ENCODE peak calls at places on chromosomes 16 and 17, in ten cellular contexts. Z, A, X, W, V, M, G, Y, U and Q are unnamed samples.

GRCh38 chr17:602436-602835 is 112.2 kb downstream of the VPS53 start:
- DNase-seq in Z (no peak), A (no peak), X (peak; percentile 35), W (peak; percentile 70), V (no peak), M (no peak), G (no peak), Y (no peak), U (no peak), Q (no peak)

GRCh38 chr16:4090476-4090875 is 25.8 kb downstream of the ADCY9 start:
- DNase-seq in Z (peak; percentile 65), A (no peak), X (no peak), W (no peak), V (no peak), M (no peak), G (no peak), Y (no peak), U (no peak), Q (no peak)

GRCh38 chr17:263773-264172 is 82.3 kb upstream of the DOC2B start:
- DNase-seq in Z (no peak), A (no peak), X (no peak), W (no peak), V (no peak), M (no peak), G (no peak), Y (no peak), U (no peak), Q (no peak)

GRCh38 chr16:721765-722481 is 977 bp downstream of the ANTKMT start:
- DNase-seq in Z (peak; percentile 24), A (no peak), X (no peak), W (no peak), V (no peak), M (no peak), G (no peak), Y (no peak), U (no peak), Q (no peak)

GRCh38 chr17:30812218-30813177 is 12.0 kb downstream of the CRLF3 start:
- DNase-seq in Z (no peak), A (peak; percentile 56), X (no peak), W (no peak), V (no peak), M (no peak), G (no peak), Y (no peak), U (no peak), Q (no peak)

GRCh38 chr17:44677136-44677535 is 12.4 kb downstream of the CCDC43 start:
- DNase-seq in Z (no peak), A (peak; percentile 46), X (no peak), W (no peak), V (peak; percentile 59), M (no peak), G (no peak), Y (no peak), U (no peak), Q (no peak)

GRCh38 chr17:31787857-31788570 is 71.0 kb downstream of the COPRS start:
- DNase-seq in Z (no peak), A (peak; percentile 92), X (no peak), W (no peak), V (peak; percentile 79), M (peak; percentile 43), G (no peak), Y (no peak), U (no peak), Q (no peak)

GRCh38 chr16:19245326-19245925 is 40.1 kb upstream of the CLEC19A start:
- DNase-seq in Z (no peak), A (no peak), X (no peak), W (no peak), V (no peak), M (peak; percentile 29), G (no peak), Y (no peak), U (no peak), Q (no peak)

GRCh38 chr16:78624349-78624748 is 524.9 kb downstream of the WWOX start:
- DNase-seq in Z (no peak), A (no peak), X (no peak), W (no peak), V (no peak), M (no peak), G (no peak), Y (no peak), U (no peak), Q (no peak)

GRCh38 chr16:3880623-3881498 is at the start of gene CREBBP:
- DNase-seq in Z (peak; percentile 89), A (peak; percentile 81), X (peak; percentile 54), W (peak; percentile 94), V (peak; percentile 71), M (peak; percentile 81), G (peak; percentile 85), Y (peak; percentile 78), U (peak; percentile 82), Q (peak; percentile 89)

GRCh38 chr17:1252203-1252608 is 18.0 kb upstream of the BHLHA9 start:
- DNase-seq in Z (peak; percentile 43), A (no peak), X (peak; percentile 87), W (no peak), V (no peak), M (no peak), G (no peak), Y (no peak), U (no peak), Q (no peak)

GRCh38 chr17:57521606-57522435 is 223.3 kb downstream of the CCDC182 start:
- DNase-seq in Z (no peak), A (no peak), X (no peak), W (no peak), V (no peak), M (no peak), G (no peak), Y (no peak), U (no peak), Q (no peak)

GRCh38 chr16:424033-424622 is 1.3 kb upstream of the RAB11FIP3 start:
- DNase-seq in Z (no peak), A (peak; percentile 99), X (peak; percentile 16), W (peak; percentile 63), V (peak; percentile 89), M (peak; percentile 47), G (no peak), Y (no peak), U (no peak), Q (no peak)

GRCh38 chr16:10941127-10941933 is 938 bp downstream of the DEXI start:
- DNase-seq in Z (no peak), A (peak; percentile 38), X (no peak), W (no peak), V (no peak), M (peak; percentile 21), G (no peak), Y (no peak), U (no peak), Q (no peak)

GRCh38 chr16:85090166-85090565 is 22.1 kb downstream of the CIBAR2 start:
- DNase-seq in Z (no peak), A (no peak), X (no peak), W (no peak), V (no peak), M (no peak), G (no peak), Y (no peak), U (no peak), Q (no peak)

GRCh38 chr17:69951058-69951457 is 124.0 kb upstream of the KCNJ16 start:
- DNase-seq in Z (no peak), A (no peak), X (no peak), W (no peak), V (no peak), M (no peak), G (no peak), Y (no peak), U (no peak), Q (no peak)

GRCh38 chr17:39863918-39864746 is at the start of gene IKZF3:
- DNase-seq in Z (peak; percentile 62), A (peak; percentile 30), X (no peak), W (peak; percentile 90), V (peak; percentile 14), M (peak; percentile 78), G (peak; percentile 75), Y (peak; percentile 65), U (peak; percentile 82), Q (peak; percentile 84)

GRCh38 chr17:81429813-81430510 is 34.7 kb downstream of the BAHCC1 start:
- DNase-seq in Z (peak; percentile 60), A (no peak), X (peak; percentile 67), W (no peak), V (no peak), M (no peak), G (no peak), Y (no peak), U (no peak), Q (no peak)

GRCh38 chr16:2786061-2786825 is 1.1 kb downstream of the PRSS33 start:
- DNase-seq in Z (no peak), A (no peak), X (no peak), W (peak; percentile 47), V (no peak), M (no peak), G (no peak), Y (no peak), U (no peak), Q (no peak)

GRCh38 chr17:82615084-82616020 is 32.9 kb downstream of the WDR45B start:
- DNase-seq in Z (no peak), A (no peak), X (no peak), W (no peak), V (no peak), M (no peak), G (no peak), Y (no peak), U (no peak), Q (no peak)

GRCh38 chr17:67016039-67016762 is 28.2 kb upstream of the CACNG1 start:
- DNase-seq in Z (no peak), A (no peak), X (no peak), W (no peak), V (no peak), M (no peak), G (no peak), Y (no peak), U (no peak), Q (no peak)

GRCh38 chr17:44543905-44544523 is 13.3 kb upstream of the FZD2 start:
- DNase-seq in Z (no peak), A (no peak), X (no peak), W (peak; percentile 41), V (no peak), M (no peak), G (no peak), Y (no peak), U (no peak), Q (no peak)

GRCh38 chr17:34607917-34608316 is 28.5 kb downstream of the TMEM132E start:
- DNase-seq in Z (no peak), A (no peak), X (no peak), W (no peak), V (no peak), M (no peak), G (no peak), Y (no peak), U (no peak), Q (no peak)

GRCh38 chr16:10988164-10988803 is 43.9 kb downstream of the CLEC16A start:
- DNase-seq in Z (no peak), A (no peak), X (no peak), W (peak; percentile 24), V (no peak), M (no peak), G (peak; percentile 64), Y (peak; percentile 17), U (no peak), Q (no peak)

GRCh38 chr17:50145532-50146229 is 4.8 kb downstream of the PPP1R9B start:
- DNase-seq in Z (no peak), A (no peak), X (no peak), W (no peak), V (no peak), M (no peak), G (no peak), Y (no peak), U (no peak), Q (no peak)

GRCh38 chr17:30082807-30083206 is 33.8 kb upstream of the NSRP1 start:
- DNase-seq in Z (no peak), A (no peak), X (no peak), W (no peak), V (no peak), M (no peak), G (no peak), Y (no peak), U (no peak), Q (no peak)

GRCh38 chr17:80063815-80064585 is 27.6 kb downstream of the CCDC40 start:
- DNase-seq in Z (peak; percentile 38), A (peak; percentile 80), X (no peak), W (peak; percentile 4), V (peak; percentile 55), M (peak; percentile 61), G (no peak), Y (no peak), U (no peak), Q (no peak)

GRCh38 chr17:64063766-64064224 is 43.4 kb upstream of the ICAM2 start:
- DNase-seq in Z (peak; percentile 62), A (peak; percentile 3), X (no peak), W (peak; percentile 6), V (peak; percentile 53), M (peak; percentile 79), G (peak; percentile 49), Y (no peak), U (peak; percentile 50), Q (peak; percentile 39)